ENCODE peak calls at places on chromosome 21, in four cellular contexts. F is tibial nerve, V is suprapubic skin, L is transverse colon. J is an unnamed sample. For H3K4me1, the result is how much of the 10 kb centered on the place peaks cover.

GRCh38 chr21:34072145-34073031 is 990 bp upstream of the MRPS6 start:
- DNase-seq in F (peak), V (no peak), L (no peak), J (no peak)

GRCh38 chr21:43866233-43866632 is 1.2 kb downstream of the AGPAT3 start:
- DNase-seq in F (peak), V (no peak), L (peak), J (peak)

GRCh38 chr21:28587748-28588147 is 404.9 kb downstream of the LTN1 start:
- DNase-seq in F (no peak), V (no peak), L (no peak), J (no peak)

GRCh38 chr21:40466893-40467483 is 380.0 kb downstream of the DSCAM start:
- DNase-seq in F (peak), V (no peak), L (no peak), J (peak)

GRCh38 chr21:43975469-43976098 is 36.5 kb upstream of the TRAPPC10 start:
- DNase-seq in F (peak), V (no peak), L (peak), J (peak)

GRCh38 chr21:21715286-21715969 is 717.2 kb downstream of the NCAM2 start:
- DNase-seq in F (no peak), V (no peak), L (no peak), J (no peak)

GRCh38 chr21:33789697-33790096 is 125.9 kb downstream of the ATP5PO start:
- DNase-seq in F (no peak), V (no peak), L (no peak), J (no peak)

GRCh38 chr21:43871487-43871886 is 6.5 kb downstream of the AGPAT3 start:
- DNase-seq in F (no peak), V (no peak), L (no peak), J (no peak)

GRCh38 chr21:31612889-31613785 is 46.4 kb upstream of the SOD1 start:
- DNase-seq in F (no peak), V (no peak), L (no peak), J (no peak)

GRCh38 chr21:32410291-32410690 is 2.2 kb upstream of the EVA1C start:
- DNase-seq in F (no peak), V (no peak), L (no peak), J (no peak)

GRCh38 chr21:29384608-29385359 is 86.1 kb downstream of the BACH1 start:
- DNase-seq in F (no peak), V (no peak), L (no peak), J (no peak)

GRCh38 chr21:31293986-31294385 is 50.1 kb downstream of the TIAM1 start:
- DNase-seq in F (no peak), V (no peak), L (no peak), J (no peak)

GRCh38 chr21:28196981-28197380 is 795.7 kb downstream of the LTN1 start:
- DNase-seq in F (no peak), V (no peak), L (no peak), J (no peak)

GRCh38 chr21:44761011-44761729 is 40.5 kb downstream of the UBE2G2 start:
- DNase-seq in F (no peak), V (peak), L (peak), J (no peak)

GRCh38 chr21:32726742-32727477 is 903 bp downstream of the SYNJ1 start:
- DNase-seq in F (peak), V (no peak), L (peak), J (peak)

GRCh38 chr21:44496900-44497550 is 41.7 kb downstream of the LRRC3 start:
- DNase-seq in F (peak), V (no peak), L (no peak), J (no peak)

GRCh38 chr21:28636988-28637691 is 355.5 kb downstream of the LTN1 start:
- DNase-seq in F (no peak), V (no peak), L (no peak), J (no peak)

GRCh38 chr21:44024895-44025353 is 12.8 kb downstream of the TRAPPC10 start:
- DNase-seq in F (peak), V (peak), L (peak), J (peak)

GRCh38 chr21:32099812-32100416 is 178.9 kb downstream of the MIS18A start:
- DNase-seq in F (no peak), V (no peak), L (no peak), J (no peak)

GRCh38 chr21:44065428-44065827 is 41.8 kb upstream of the PWP2 start:
- DNase-seq in F (no peak), V (peak), L (peak), J (no peak)

GRCh38 chr21:34128674-34129038 is 55.3 kb downstream of the MRPS6 start:
- DNase-seq in F (no peak), V (no peak), L (no peak), J (peak)

GRCh38 chr21:29152936-29153335 is 22.5 kb downstream of the MAP3K7CL start:
- DNase-seq in F (no peak), V (no peak), L (no peak), J (no peak)

GRCh38 chr21:44710756-44711326 is 531 bp downstream of the TSPEAR start:
- DNase-seq in F (no peak), V (no peak), L (no peak), J (no peak)

GRCh38 chr21:33543505-33544129 is 779 bp downstream of the SON start:
- DNase-seq in F (no peak), V (peak), L (peak), J (peak)

GRCh38 chr21:35222541-35222941 is 173.4 kb upstream of the RUNX1 start:
- DNase-seq in F (no peak), V (no peak), L (no peak), J (no peak)

GRCh38 chr21:26840912-26841311 is 4.3 kb downstream of the ADAMTS1 start:
- DNase-seq in F (peak), V (no peak), L (no peak), J (peak)

GRCh38 chr21:34808569-34809204 is 139.9 kb downstream of the CLIC6 start:
- DNase-seq in F (no peak), V (no peak), L (no peak), J (no peak)

GRCh38 chr21:34915364-34915834 is 133.7 kb downstream of the RUNX1 start:
- DNase-seq in F (no peak), V (no peak), L (no peak), J (no peak)

GRCh38 chr21:34513109-34513675 is 1.2 kb upstream of the KCNE1 start:
- DNase-seq in F (no peak), V (no peak), L (no peak), J (no peak)

GRCh38 chr21:43768868-43769167 is 7.3 kb downstream of the CSTB start:
- DNase-seq in F (no peak), V (no peak), L (no peak), J (no peak)

GRCh38 chr21:46187251-46187650 is 3.0 kb upstream of the SPATC1L start:
- DNase-seq in F (no peak), V (peak), L (no peak), J (no peak)
- H3K4me1 ChIP-seq in F (under half), V (half or more), L (under half), J (under half)

GRCh38 chr21:45876381-45877159 is 105.0 kb upstream of the COL6A1 start:
- DNase-seq in F (no peak), V (no peak), L (no peak), J (no peak)
- TF ChIP-seq CTCF in F (no peak), V (no peak), L (no peak), J (no peak)

GRCh38 chr21:36338975-36339374 is 19.0 kb downstream of the MORC3 start:
- DNase-seq in F (no peak), V (no peak), L (no peak), J (no peak)

DNA sequence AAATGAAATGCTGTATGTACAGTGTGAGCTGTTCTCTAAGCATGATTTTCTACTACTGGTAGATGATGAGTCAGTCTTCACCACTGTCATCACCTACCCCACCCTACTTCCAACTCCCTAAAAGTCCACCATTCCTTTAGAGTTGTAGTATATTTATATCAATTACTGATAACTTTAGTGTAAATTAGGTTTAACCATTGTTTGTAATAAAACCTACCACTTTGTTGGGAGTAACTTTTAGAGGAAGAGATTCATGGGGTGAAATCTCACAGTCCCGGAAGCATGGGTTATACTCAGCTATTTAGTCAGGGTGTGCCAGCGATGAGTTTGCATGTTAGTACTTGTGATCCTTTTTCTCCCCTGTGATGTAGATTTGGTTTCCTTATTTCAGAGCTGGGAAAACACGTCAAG is 17.1 kb downstream of the MORC3 start:
- DNase-seq in F (no peak), V (no peak), L (no peak), J (no peak)
- H3K4me3 ChIP-seq in F (no peak), V (no peak), L (no peak), J (no peak)

GRCh38 chr21:42232176-42232825 is 13.4 kb downstream of the ABCG1 start:
- DNase-seq in F (no peak), V (no peak), L (no peak), J (no peak)

GRCh38 chr21:42231761-42232160 is 12.8 kb downstream of the ABCG1 start:
- DNase-seq in F (no peak), V (no peak), L (no peak), J (no peak)

GRCh38 chr21:42228709-42229220 is 9.8 kb downstream of the ABCG1 start:
- DNase-seq in F (no peak), V (no peak), L (no peak), J (no peak)

GRCh38 chr21:42229676-42230075 is 10.7 kb downstream of the ABCG1 start:
- DNase-seq in F (no peak), V (no peak), L (no peak), J (no peak)

GRCh38 chr21:42230636-42231035 is 11.7 kb downstream of the ABCG1 start:
- DNase-seq in F (no peak), V (no peak), L (no peak), J (no peak)
- H3K4me1 ChIP-seq in F (under half), V (half or more), L (under half), J (half or more)

DNA sequence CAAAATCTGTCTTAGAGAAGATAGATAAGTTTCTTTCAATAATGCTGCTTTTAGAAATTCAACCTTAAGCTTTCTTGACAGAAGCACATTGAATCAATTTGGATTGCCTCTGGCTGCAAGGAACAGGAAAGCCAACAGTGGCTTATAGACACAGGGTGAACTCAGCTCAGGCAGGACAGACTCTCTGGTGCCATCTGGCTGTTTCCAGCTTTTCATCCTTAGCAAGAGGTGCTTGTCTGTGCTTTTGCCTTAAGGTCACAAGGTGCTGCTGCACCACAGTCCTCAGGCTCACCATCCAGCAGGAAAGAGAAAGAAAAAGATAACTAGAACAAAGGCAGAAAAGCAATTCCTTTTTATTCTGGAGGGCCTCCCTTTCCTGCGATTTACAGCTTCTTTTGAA is 93.7 kb upstream of the ETS2 start:
- DNase-seq in F (no peak), V (no peak), L (peak), J (peak)
- TF ChIP-seq CTCF in F (no peak), V (no peak), L (peak), J (peak)